ENCODE peak calls at places on chromosomes 1 and 21, in nine cellular contexts. N is adipocyte, I is GM13976, U is WERI-Rb-1, H is amygdala, P is AML-193, L is GM12865, Y is C1 segment of cervical spinal cord, K is NAMALWA. J is an unnamed sample.

GRCh38 chr1:202671388-202671787 is 38.9 kb downstream of the SYT2 start:
- DNase-seq in Y (no peak), P (no peak), K (no peak), L (no peak), N (peak; percentile 68), I (no peak), H (no peak), U (no peak), J (no peak)

GRCh38 chr1:22104074-22104473 is 38.8 kb downstream of the WNT4 start:
- DNase-seq in U (no peak), H (no peak), Y (no peak), K (no peak), N (no peak), I (no peak), L (no peak), P (no peak), J (no peak)

GRCh38 chr21:41562101-41563000 is 54.4 kb upstream of the TMPRSS2 start:
- DNase-seq in L (no peak), K (no peak), H (no peak), Y (no peak), P (no peak), U (no peak), I (no peak), N (peak; percentile 14), J (no peak)

GRCh38 chr1:58779059-58779754 is 4.6 kb downstream of the JUN start:
- DNase-seq in I (no peak), K (peak; percentile 5), N (peak; percentile 52), P (no peak), Y (no peak), L (no peak), U (no peak), H (no peak), J (no peak)

GRCh38 chr21:35920428-35920827 is 139.9 kb downstream of the SETD4 start:
- DNase-seq in N (no peak), L (no peak), I (no peak), U (no peak), P (no peak), H (no peak), Y (no peak), K (no peak), J (no peak)

GRCh38 chr1:223233019-223233409 is 90.0 kb upstream of the TLR5 start:
- DNase-seq in U (no peak), Y (no peak), H (no peak), L (no peak), N (no peak), P (no peak), I (no peak), K (no peak), J (no peak)

GRCh38 chr1:39026051-39026946 is at the start of gene NDUFS5:
- DNase-seq in I (peak; percentile 85), H (peak; percentile 79), K (peak; percentile 89), P (peak; percentile 86), U (peak; percentile 90), Y (peak; percentile 58), L (peak; percentile 93), N (peak; percentile 96), J (peak; percentile 66)

GRCh38 chr1:41368384-41368783 is 7.2 kb downstream of the FOXO6 start:
- DNase-seq in N (no peak), I (no peak), P (no peak), U (no peak), Y (no peak), L (no peak), H (no peak), K (peak; percentile 41), J (no peak)

GRCh38 chr1:106879538-106879937 is 176.9 kb upstream of the PRMT6 start:
- DNase-seq in I (no peak), U (no peak), H (no peak), Y (no peak), K (no peak), L (no peak), N (no peak), P (no peak), J (no peak)

GRCh38 chr1:1442069-1442770 is 6.7 kb downstream of the VWA1 start:
- DNase-seq in L (no peak), N (no peak), U (no peak), Y (no peak), I (no peak), P (no peak), H (no peak), K (no peak), J (no peak)

GRCh38 chr1:242651817-242652216 is 127.3 kb upstream of the PLD5 start:
- DNase-seq in P (no peak), I (no peak), Y (no peak), K (peak; percentile 48), N (no peak), H (no peak), L (peak; percentile 29), U (peak; percentile 69), J (no peak)

GRCh38 chr1:103274886-103275285 is 166.6 kb upstream of the COL11A1 start:
- DNase-seq in P (no peak), L (no peak), Y (no peak), I (no peak), U (no peak), H (no peak), K (no peak), N (peak; percentile 19), J (no peak)